ENCODE peak calls at places on chromosome 13, in seven cellular contexts. A is ascending aorta, K is heart left ventricle, E is neural progenitor cell, Y is thoracic aorta, O is body of pancreas, Z is left ventricle myocardium inferior. I is an unnamed sample.
A peak's percentile ranks its signal among the peaks of the same experiment; 100 is the strongest.

GRCh38 chr13:71968025-71968424 is 101.0 kb upstream of the DACH1 start:
- DNase-seq in A (no peak), K (no peak), E (peak; percentile 77), Y (no peak), O (no peak), Z (no peak), I (no peak)

GRCh38 chr13:48251616-48252081 is 18.6 kb downstream of the ITM2B start:
- DNase-seq in A (no peak), K (no peak), E (no peak), Y (no peak), O (no peak), Z (no peak), I (peak; percentile 34)

GRCh38 chr13:73765651-73766384 is 368.4 kb downstream of the KLF12 start:
- DNase-seq in A (peak; percentile 75), K (peak; percentile 86), E (peak; percentile 91), Y (peak; percentile 33), O (peak; percentile 87), Z (peak; percentile 84), I (peak; percentile 74)

GRCh38 chr13:109436055-109436622 is 350.2 kb downstream of the IRS2 start:
- DNase-seq in A (no peak), K (no peak), E (no peak), Y (no peak), O (no peak), Z (no peak), I (no peak)

GRCh38 chr13:30479590-30480219 is 14.0 kb upstream of the HMGB1 start:
- DNase-seq in A (no peak), K (no peak), E (no peak), Y (no peak), O (no peak), Z (no peak), I (no peak)

GRCh38 chr13:72208112-72208645 is 341.2 kb upstream of the DACH1 start:
- DNase-seq in A (no peak), K (no peak), E (no peak), Y (no peak), O (no peak), Z (no peak), I (no peak)

GRCh38 chr13:43848250-43848649 is 31.3 kb downstream of the CCDC122 start:
- DNase-seq in A (no peak), K (no peak), E (no peak), Y (no peak), O (no peak), Z (no peak), I (no peak)

GRCh38 chr13:76937416-76937815 is 10.9 kb upstream of the ACOD1 start:
- DNase-seq in A (no peak), K (peak; percentile 28), E (no peak), Y (no peak), O (peak; percentile 24), Z (no peak), I (no peak)

GRCh38 chr13:21402586-21403307 is 56.4 kb downstream of the ZDHHC20 start:
- DNase-seq in A (no peak), K (no peak), E (no peak), Y (no peak), O (no peak), Z (no peak), I (no peak)

GRCh38 chr13:97574926-97575325 is 141.0 kb downstream of the RAP2A start:
- DNase-seq in A (no peak), K (no peak), E (peak; percentile 53), Y (no peak), O (peak; percentile 3), Z (peak; percentile 21), I (no peak)

GRCh38 chr13:42420304-42420703 is 148.4 kb downstream of the AKAP11 start:
- DNase-seq in A (no peak), K (no peak), E (no peak), Y (no peak), O (no peak), Z (no peak), I (no peak)

GRCh38 chr13:28819748-28820098 is 416 bp upstream of the MTUS2 start:
- DNase-seq in A (peak; percentile 76), K (peak; percentile 71), E (peak; percentile 94), Y (no peak), O (peak; percentile 60), Z (peak; percentile 69), I (no peak)
- TF ChIP-seq CTCF in A (peak; percentile 75), K (peak; percentile 29), E (peak; percentile 44), Y (no peak), O (no peak), Z (peak; percentile 49), I (peak; percentile 8)

DNA sequence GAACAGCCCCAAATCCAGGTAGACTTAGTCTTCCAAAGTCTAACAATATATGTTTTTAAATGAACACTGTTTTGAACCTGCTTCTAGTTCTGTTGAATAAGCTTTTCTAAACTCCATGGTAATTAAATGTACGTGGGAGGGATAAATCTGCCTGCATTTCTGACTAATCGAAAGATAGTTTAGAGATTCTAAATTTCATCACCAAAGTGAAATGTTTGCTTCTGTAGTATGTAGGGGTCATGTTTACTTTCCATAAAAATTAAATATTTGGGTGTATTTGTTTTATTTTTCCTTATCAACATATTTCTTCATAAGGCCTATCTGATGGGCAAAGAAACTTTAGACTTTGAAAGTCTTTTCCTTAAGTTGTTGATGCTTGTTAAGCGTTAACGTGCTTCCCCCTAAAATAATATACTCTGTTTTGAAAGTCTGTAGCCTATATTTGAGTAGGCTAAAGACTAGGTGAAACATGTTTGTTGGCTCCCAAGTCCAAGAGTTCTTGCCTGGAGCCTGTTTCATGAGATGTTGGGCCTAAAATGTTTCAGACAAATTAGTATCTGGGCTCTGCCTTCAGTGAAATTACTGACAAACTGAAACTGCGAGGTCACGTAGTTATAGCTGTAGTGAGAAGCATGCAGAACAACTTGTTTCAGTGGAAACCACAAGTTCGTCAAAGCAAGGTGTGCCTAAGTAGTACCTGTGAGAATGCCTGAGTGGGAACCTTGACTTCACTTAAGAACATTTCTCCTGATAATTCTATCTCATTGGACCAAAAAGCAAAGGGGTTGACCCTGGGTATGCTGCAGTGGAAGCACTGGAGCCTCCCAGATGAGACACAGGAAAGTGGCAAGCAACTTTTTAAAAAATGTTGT is 126.2 kb downstream of the LMO7 start:
- DNase-seq in A (no peak), K (no peak), E (no peak), Y (no peak), O (peak; percentile 35), Z (no peak), I (no peak)
- H3K4me3 ChIP-seq in A (peak overlapping the region; percentile 60), K (peak overlapping the region; percentile 49), E (no peak overlapping the region), Y (peak overlapping the region; percentile 63), O (peak overlapping the region; percentile 33), Z (peak overlapping the region; percentile 62), I (peak overlapping the region; percentile 26)

DNA sequence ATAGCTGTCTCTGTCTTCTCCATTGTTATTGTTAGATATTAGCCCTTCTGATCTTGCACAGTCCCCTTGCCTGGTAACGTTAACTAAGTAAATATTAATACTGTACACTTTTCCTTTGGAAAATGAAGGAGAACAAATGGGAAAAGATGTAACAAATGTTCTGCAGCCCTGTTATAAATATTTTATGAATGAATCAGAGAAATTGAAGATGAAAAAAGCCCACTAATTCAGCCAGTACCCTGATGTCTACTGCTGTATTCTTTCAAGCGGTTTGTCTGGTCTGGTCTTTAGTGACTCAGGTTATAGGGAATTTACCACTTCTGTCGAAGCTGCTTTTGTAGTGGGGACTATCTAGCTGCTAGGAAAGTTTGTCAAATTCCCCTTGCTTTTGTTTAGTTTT is 121.0 kb downstream of the COG6 start:
- DNase-seq in A (no peak), K (no peak), E (no peak), Y (no peak), O (no peak), Z (no peak), I (no peak)
- H3K27ac ChIP-seq in A (no peak overlapping the region), K (no peak overlapping the region), E (no peak overlapping the region), Y (no peak overlapping the region), O (no peak overlapping the region), Z (no peak overlapping the region), I (no peak overlapping the region)

GRCh38 chr13:113949546-113949945 is 24.3 kb downstream of the C13orf46 start:
- DNase-seq in A (no peak), K (no peak), E (no peak), Y (no peak), O (no peak), Z (peak; percentile 9), I (no peak)

GRCh38 chr13:113948034-113948742 is 25.7 kb downstream of the C13orf46 start:
- DNase-seq in A (no peak), K (no peak), E (no peak), Y (peak; percentile 1), O (no peak), Z (peak; percentile 8), I (no peak)

GRCh38 chr13:113945857-113946408 is 27.9 kb downstream of the C13orf46 start:
- DNase-seq in A (no peak), K (no peak), E (no peak), Y (peak; percentile 1), O (no peak), Z (no peak), I (peak; percentile 12)

GRCh38 chr13:113946409-113947181 is 27.3 kb downstream of the C13orf46 start:
- DNase-seq in A (no peak), K (no peak), E (no peak), Y (peak; percentile 1), O (no peak), Z (no peak), I (no peak)

DNA sequence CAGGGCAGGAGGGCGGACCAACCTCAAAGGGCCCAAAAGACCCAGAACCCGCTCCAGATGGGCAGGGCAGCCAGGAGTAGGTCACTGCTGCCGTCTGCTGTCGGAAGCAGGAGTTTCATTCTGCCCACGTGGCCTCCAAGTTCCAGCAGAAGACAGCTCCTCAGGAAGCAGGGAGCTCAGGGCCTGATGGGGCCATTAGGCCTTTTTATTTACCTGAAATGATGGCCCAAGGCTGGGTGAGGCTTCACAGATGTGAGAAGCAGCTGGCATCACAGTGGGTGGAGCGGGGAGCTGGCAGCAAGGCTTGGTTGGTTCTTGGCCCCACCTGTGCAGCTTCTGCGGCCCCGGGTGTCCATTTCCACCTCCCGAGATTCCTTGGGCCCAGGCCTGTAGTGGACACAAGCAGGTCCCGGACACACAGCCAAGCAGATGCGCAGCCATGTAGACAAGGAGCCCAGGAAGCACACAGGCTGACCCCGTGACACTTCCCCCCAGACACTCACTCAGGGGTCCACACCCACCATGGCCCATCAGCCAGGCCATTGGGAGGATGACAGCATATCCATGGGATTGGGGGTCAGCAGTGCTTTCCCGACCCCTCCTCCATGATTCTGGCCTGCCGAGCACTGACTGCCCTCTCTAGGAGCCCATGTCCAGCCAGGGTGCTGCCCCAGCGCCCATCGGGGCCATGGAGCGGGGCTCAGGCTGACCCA is 26.4 kb downstream of the C13orf46 start:
- DNase-seq in A (peak; percentile 82), K (no peak), E (peak; percentile 30), Y (peak; percentile 4), O (peak; percentile 72), Z (peak; percentile 42), I (peak; percentile 82)
- TF ChIP-seq CTCF in A (peak; percentile 89), K (peak; percentile 57), E (peak; percentile 23), Y (peak; percentile 84), O (peak; percentile 83), Z (peak; percentile 76), I (peak; percentile 94)

GRCh38 chr13:102399791-102400618 is 1.8 kb downstream of the FGF14 start:
- DNase-seq in A (no peak), K (peak; percentile 25), E (peak; percentile 46), Y (no peak), O (peak; percentile 11), Z (peak; percentile 25), I (peak; percentile 15)

GRCh38 chr13:102401755-102402154 is at the start of gene FGF14:
- DNase-seq in A (no peak), K (no peak), E (peak; percentile 10), Y (no peak), O (no peak), Z (no peak), I (no peak)

GRCh38 chr13:102400619-102401125 is 1.2 kb downstream of the FGF14 start:
- DNase-seq in A (peak; percentile 67), K (peak; percentile 36), E (peak; percentile 47), Y (no peak), O (peak; percentile 33), Z (peak; percentile 16), I (peak; percentile 22)

GRCh38 chr13:102402292-102402691 is 444 bp upstream of the FGF14 start:
- DNase-seq in A (peak; percentile 65), K (peak; percentile 50), E (peak; percentile 91), Y (no peak), O (peak; percentile 38), Z (peak; percentile 16), I (peak; percentile 23)

GRCh38 chr13:102401305-102401704 is 543 bp downstream of the FGF14 start:
- DNase-seq in A (no peak), K (no peak), E (no peak), Y (no peak), O (no peak), Z (no peak), I (no peak)
- H3K4me3 ChIP-seq in A (peak overlapping the region; percentile 83), K (peak overlapping the region; percentile 63), E (peak overlapping the region; percentile 75), Y (peak overlapping the region; percentile 84), O (peak overlapping the region; percentile 66), Z (peak overlapping the region; percentile 74), I (peak overlapping the region; percentile 41)